ENCODE peak calls at places on chromosome 3, in nine cellular contexts. X, Q, U, S, P, J, Y, N and C are unnamed samples.

GRCh38 chr3:127777861-127778711 is 44.2 kb downstream of the MGLL start:
- DNase-seq in N (no peak), U (no peak), S (no peak), P (no peak), Q (no peak), Y (peak; percentile 37), J (no peak), X (no peak), C (no peak)

GRCh38 chr3:23668430-23668904 is 137.3 kb upstream of the UBE2E1 start:
- DNase-seq in U (no peak), J (no peak), Y (no peak), Q (no peak), P (no peak), X (no peak), S (no peak), N (peak; percentile 86), C (no peak)

GRCh38 chr3:18438586-18438985 is 13.4 kb upstream of the SATB1 start:
- DNase-seq in U (no peak), S (no peak), Q (no peak), Y (peak; percentile 68), P (no peak), J (peak; percentile 67), N (no peak), X (no peak), C (no peak)

GRCh38 chr3:173743512-173743911 is 346.0 kb downstream of the NLGN1 start:
- DNase-seq in J (no peak), P (no peak), Q (no peak), S (no peak), N (no peak), Y (no peak), U (no peak), X (no peak), C (no peak)

GRCh38 chr3:48656061-48656840 is 6.4 kb downstream of the CELSR3 start:
- DNase-seq in S (peak; percentile 77), X (peak; percentile 93), U (peak; percentile 91), J (peak; percentile 93), P (peak; percentile 94), N (peak; percentile 70), Y (peak; percentile 89), Q (peak; percentile 91), C (peak; percentile 17)

GRCh38 chr3:154904328-154904727 is 175.8 kb upstream of the MME start:
- DNase-seq in X (peak; percentile 71), J (no peak), Q (no peak), Y (no peak), S (no peak), U (no peak), P (no peak), N (peak; percentile 55), C (no peak)

GRCh38 chr3:10519236-10519635 is 13.8 kb upstream of the ATP2B2 start:
- DNase-seq in N (no peak), S (no peak), Q (peak; percentile 35), U (no peak), X (no peak), J (no peak), P (no peak), Y (no peak), C (no peak)

GRCh38 chr3:172591876-172592771 is 68.9 kb upstream of the TNFSF10 start:
- DNase-seq in J (peak; percentile 53), Y (peak; percentile 75), N (no peak), X (no peak), S (no peak), Q (no peak), P (no peak), U (peak; percentile 73), C (no peak)

GRCh38 chr3:42655980-42656679 is 2.6 kb downstream of the ZBTB47 start:
- DNase-seq in N (peak; percentile 35), P (peak; percentile 69), X (peak; percentile 48), S (no peak), Y (no peak), J (no peak), U (no peak), Q (peak; percentile 69), C (no peak)

GRCh38 chr3:107431048-107431297 is 53.7 kb downstream of the CCDC54 start:
- DNase-seq in X (no peak), S (peak; percentile 59), U (no peak), P (no peak), Y (peak; percentile 48), J (peak; percentile 33), Q (no peak), N (no peak), C (peak; percentile 71)

GRCh38 chr3:46013316-46014094 is 13.8 kb downstream of the XCR1 start:
- DNase-seq in Y (no peak), Q (no peak), P (no peak), U (no peak), N (no peak), J (no peak), X (no peak), S (no peak), C (no peak)

GRCh38 chr3:125433611-125434041 is 58.5 kb upstream of the ZNF148 start:
- DNase-seq in Y (no peak), Q (peak; percentile 64), J (no peak), N (no peak), P (no peak), X (no peak), U (no peak), S (peak; percentile 52), C (no peak)

GRCh38 chr3:57826286-57826951 is 70.3 kb downstream of the SLMAP start:
- DNase-seq in N (peak; percentile 26), J (no peak), U (no peak), S (no peak), Q (no peak), Y (no peak), P (no peak), X (no peak), C (no peak)

GRCh38 chr3:174857301-174857700 is 1.8 kb upstream of the NAALADL2 start:
- DNase-seq in S (no peak), Q (no peak), J (no peak), Y (no peak), X (no peak), P (no peak), N (no peak), U (no peak), C (no peak)

GRCh38 chr3:87548271-87548670 is 271.9 kb upstream of the POU1F1 start:
- DNase-seq in P (no peak), U (no peak), J (no peak), N (no peak), S (no peak), X (no peak), Y (no peak), Q (no peak), C (no peak)

GRCh38 chr3:24410861-24411260 is 83.8 kb downstream of the THRB start:
- DNase-seq in S (no peak), P (no peak), J (no peak), N (no peak), Q (no peak), Y (no peak), U (no peak), X (peak; percentile 15), C (no peak)

GRCh38 chr3:171088984-171089754 is 62.6 kb upstream of the SLC2A2 start:
- DNase-seq in S (no peak), U (no peak), Q (no peak), J (no peak), N (peak; percentile 88), Y (no peak), P (no peak), X (peak; percentile 58), C (no peak)

GRCh38 chr3:157156844-157157635 is 2.9 kb downstream of the CCNL1 start:
- DNase-seq in J (no peak), Q (no peak), U (no peak), Y (no peak), P (no peak), N (peak; percentile 45), S (no peak), X (peak; percentile 61), C (no peak)

GRCh38 chr3:127819656-127820055 is 2.7 kb downstream of the MGLL start:
- DNase-seq in Q (no peak), N (no peak), P (no peak), J (no peak), X (no peak), Y (no peak), U (no peak), S (no peak), C (no peak)

GRCh38 chr3:49428697-49429100 is 425 bp downstream of the NICN1 start:
- DNase-seq in U (no peak), S (no peak), Q (no peak), J (no peak), P (no peak), X (no peak), Y (no peak), N (no peak), C (no peak)

GRCh38 chr3:110940074-110940473 is 131.5 kb upstream of the NECTIN3 start:
- DNase-seq in N (no peak), J (no peak), U (no peak), X (no peak), P (no peak), S (no peak), Y (no peak), Q (no peak), C (no peak)

GRCh38 chr3:62556121-62556520 is 182.8 kb upstream of the FEZF2 start:
- DNase-seq in S (no peak), P (no peak), Q (no peak), J (no peak), Y (no peak), U (no peak), X (no peak), N (no peak), C (no peak)

GRCh38 chr3:177603137-177603603 is 405.9 kb upstream of the TBL1XR1 start:
- DNase-seq in J (no peak), U (no peak), Q (no peak), N (no peak), X (no peak), P (no peak), S (no peak), Y (no peak), C (no peak)

GRCh38 chr3:147377412-147378185 is 28.7 kb downstream of the ZIC4 start:
- DNase-seq in Q (no peak), P (no peak), S (peak; percentile 46), J (no peak), U (no peak), X (peak; percentile 84), Y (no peak), N (no peak), C (no peak)

GRCh38 chr3:111577798-111578685 is 17.1 kb downstream of the ZBED2 start:
- DNase-seq in Y (no peak), U (peak; percentile 28), Q (no peak), J (no peak), S (no peak), N (peak; percentile 89), X (peak; percentile 77), P (no peak), C (no peak)

GRCh38 chr3:179451335-179452165 is at the start of gene GNB4:
- DNase-seq in J (peak; percentile 8), N (peak; percentile 86), X (peak; percentile 90), P (peak; percentile 95), Q (peak; percentile 92), S (peak; percentile 69), Y (peak; percentile 46), U (peak; percentile 72), C (peak; percentile 64)

GRCh38 chr3:94285874-94286273 is 223.0 kb downstream of the NSUN3 start:
- DNase-seq in X (no peak), N (peak; percentile 15), S (no peak), P (no peak), U (no peak), Q (no peak), J (no peak), Y (no peak), C (peak; percentile 1)

GRCh38 chr3:177905895-177906511 is 630.2 kb upstream of the KCNMB2 start:
- DNase-seq in X (peak; percentile 77), Y (no peak), U (no peak), Q (no peak), S (no peak), J (no peak), N (peak; percentile 84), P (no peak), C (peak; percentile 58)

GRCh38 chr3:84960994-84961393 is 2.2 kb downstream of the CADM2 start:
- DNase-seq in U (no peak), Q (no peak), Y (no peak), P (no peak), N (no peak), J (no peak), X (no peak), S (no peak), C (peak; percentile 65)

GRCh38 chr3:194136519-194137313 is 768 bp downstream of the HES1 start:
- DNase-seq in N (peak; percentile 91), Y (no peak), X (peak; percentile 66), Q (peak; percentile 83), U (no peak), J (peak; percentile 33), S (peak; percentile 68), P (peak; percentile 78), C (no peak)

GRCh38 chr3:141452045-141452444 is 34.8 kb upstream of the RASA2 start:
- DNase-seq in S (no peak), X (peak; percentile 76), P (no peak), U (peak; percentile 67), N (peak; percentile 87), Q (no peak), Y (peak; percentile 57), J (peak; percentile 47), C (peak; percentile 72)